ENCODE peak calls at places on chromosome 15, in four cellular contexts. V, A, D and J are unnamed samples. For H3K36me3 and H3K4me1, the result is how much of the 10 kb centered on the place peaks cover.

GRCh38 chr15:48486228-48486627 is 155.0 kb downstream of the DUT start:
- DNase-seq in V (no peak), D (no peak), A (no peak), J (no peak)

GRCh38 chr15:85329561-85330421 is 50.6 kb upstream of the AKAP13 start:
- DNase-seq in V (no peak), D (no peak), A (peak), J (no peak)

GRCh38 chr15:25246641-25247417 is 192.0 kb downstream of the UBE3A start:
- DNase-seq in D (no peak), A (no peak), V (no peak), J (no peak)

GRCh38 chr15:99504071-99504822 is 61.5 kb upstream of the MEF2A start:
- DNase-seq in D (no peak), V (no peak), A (peak), J (no peak)

GRCh38 chr15:56918907-56919707 is 663 bp downstream of the TCF12 start:
- DNase-seq in V (no peak), A (peak), D (peak), J (peak)

GRCh38 chr15:73681856-73682596 is 2.2 kb upstream of the CD276 start:
- DNase-seq in A (no peak), V (no peak), D (no peak), J (no peak)

GRCh38 chr15:40847225-40847961 is 3.5 kb downstream of the SPINT1 start:
- DNase-seq in D (no peak), V (no peak), A (peak), J (no peak)

GRCh38 chr15:65323071-65323511 is 18.6 kb downstream of the RNU5B-1 start:
- DNase-seq in V (no peak), A (no peak), D (no peak), J (no peak)

GRCh38 chr15:49620174-49620573 is 444 bp downstream of the FAM227B start:
- DNase-seq in D (no peak), V (no peak), A (peak), J (no peak)

GRCh38 chr15:91946914-91947313 is 93.4 kb downstream of the SLCO3A1 start:
- DNase-seq in D (no peak), V (no peak), A (no peak), J (no peak)

GRCh38 chr15:101314301-101314700 is 19.3 kb upstream of the SNRPA1 start:
- DNase-seq in D (no peak), A (no peak), V (no peak), J (no peak)

GRCh38 chr15:55703873-55704285 is 39.1 kb downstream of the PRTG start:
- DNase-seq in D (no peak), V (no peak), A (peak), J (peak)

GRCh38 chr15:86163771-86164170 is 84.1 kb downstream of the AGBL1 start:
- DNase-seq in D (no peak), A (no peak), V (no peak), J (no peak)

GRCh38 chr15:71659730-71660067 is 150.7 kb upstream of the NR2E3 start:
- DNase-seq in A (no peak), D (no peak), V (no peak), J (no peak)

GRCh38 chr15:23854535-23855252 is 167.6 kb upstream of the NDN start:
- DNase-seq in D (no peak), A (no peak), V (no peak), J (no peak)

GRCh38 chr15:76529911-76530310 is 193.3 kb downstream of the ISL2 start:
- DNase-seq in D (no peak), V (no peak), A (no peak), J (no peak)

GRCh38 chr15:25712961-25713355 is 150.2 kb downstream of the ATP10A start:
- DNase-seq in V (no peak), A (no peak), D (no peak), J (no peak)

GRCh38 chr15:67997996-67998395 is 56.1 kb upstream of the PIAS1 start:
- DNase-seq in V (no peak), D (no peak), A (no peak), J (no peak)

GRCh38 chr15:27679621-27680521 is 419.2 kb downstream of the OCA2 start:
- DNase-seq in D (no peak), V (no peak), A (no peak), J (no peak)

GRCh38 chr15:22980189-22981136 is at the start of gene CYFIP1:
- DNase-seq in A (no peak), D (peak), V (peak), J (no peak)

GRCh38 chr15:51601801-51602200 is 20.8 kb downstream of the DMXL2 start:
- DNase-seq in V (no peak), A (no peak), D (no peak), J (no peak)

GRCh38 chr15:34055868-34056595 is 17.0 kb upstream of the AVEN start:
- DNase-seq in A (no peak), D (no peak), V (no peak), J (no peak)

GRCh38 chr15:29220852-29221251 is 48.8 kb downstream of the NSMCE3 start:
- DNase-seq in D (no peak), V (no peak), A (no peak), J (no peak)

GRCh38 chr15:26102988-26103387 is 239.9 kb upstream of the ATP10A start:
- DNase-seq in V (no peak), A (no peak), D (no peak), J (no peak)

GRCh38 chr15:71323604-71324003 is 208.3 kb downstream of the THSD4 start:
- DNase-seq in A (no peak), D (no peak), V (no peak), J (no peak)

GRCh38 chr15:71547066-71547465 is 263.3 kb upstream of the NR2E3 start:
- DNase-seq in V (no peak), A (no peak), D (no peak), J (no peak)

GRCh38 chr15:63998489-63998888 is 47.8 kb downstream of the DAPK2 start:
- DNase-seq in D (no peak), A (no peak), V (no peak), J (no peak)

GRCh38 chr15:73630030-73630429 is 3.2 kb downstream of the NPTN start:
- DNase-seq in V (no peak), D (no peak), A (no peak), J (no peak)

GRCh38 chr15:69014454-69014853 is at the start of gene NOX5:
- DNase-seq in V (no peak), D (no peak), A (no peak), J (no peak)

GRCh38 chr15:59532770-59533379 is 78.7 kb upstream of the GCNT3 start:
- DNase-seq in A (peak), V (peak), D (no peak), J (peak)

GRCh38 chr15:25982736-25983135 is 119.6 kb upstream of the ATP10A start:
- DNase-seq in V (no peak), A (no peak), D (no peak), J (no peak)

GRCh38 chr15:96849501-96849900 is 519.0 kb downstream of the NR2F2 start:
- DNase-seq in D (no peak), V (no peak), A (no peak), J (no peak)

GRCh38 chr15:34365073-34365825 is 1.7 kb downstream of the LPCAT4 start:
- DNase-seq in D (peak), A (no peak), V (no peak), J (peak)

GRCh38 chr15:100601158-100601557 is 826 bp downstream of the LINS1 start:
- DNase-seq in D (peak), A (peak), V (no peak), J (peak)

GRCh38 chr15:25022233-25022632 is 67.4 kb downstream of the SNRPN start:
- DNase-seq in D (no peak), A (no peak), V (no peak), J (no peak)

GRCh38 chr15:74382004-74382816 is 14.8 kb upstream of the CYP11A1 start:
- DNase-seq in A (peak), D (peak), V (peak), J (peak)

GRCh38 chr15:77002954-77003912 is 8.3 kb downstream of the PSTPIP1 start:
- DNase-seq in A (peak), D (peak), V (no peak), J (peak)

GRCh38 chr15:49664706-49665105 is 43.9 kb downstream of the DTWD1 start:
- DNase-seq in D (no peak), A (no peak), V (no peak), J (no peak)

GRCh38 chr15:56869573-56869972 is 48.9 kb upstream of the TCF12 start:
- DNase-seq in A (peak), V (peak), D (no peak), J (peak)

GRCh38 chr15:70064441-70064840 is 33.3 kb downstream of the TLE3 start:
- DNase-seq in V (no peak), A (no peak), D (no peak), J (no peak)

GRCh38 chr15:70066422-70066821 is 31.3 kb downstream of the TLE3 start:
- DNase-seq in V (no peak), A (no peak), D (no peak), J (no peak)

GRCh38 chr15:70063992-70064379 is 33.7 kb downstream of the TLE3 start:
- DNase-seq in V (no peak), D (no peak), A (no peak), J (no peak)

GRCh38 chr15:70066004-70066403 is 31.7 kb downstream of the TLE3 start:
- DNase-seq in D (no peak), V (no peak), A (no peak), J (no peak)

DNA sequence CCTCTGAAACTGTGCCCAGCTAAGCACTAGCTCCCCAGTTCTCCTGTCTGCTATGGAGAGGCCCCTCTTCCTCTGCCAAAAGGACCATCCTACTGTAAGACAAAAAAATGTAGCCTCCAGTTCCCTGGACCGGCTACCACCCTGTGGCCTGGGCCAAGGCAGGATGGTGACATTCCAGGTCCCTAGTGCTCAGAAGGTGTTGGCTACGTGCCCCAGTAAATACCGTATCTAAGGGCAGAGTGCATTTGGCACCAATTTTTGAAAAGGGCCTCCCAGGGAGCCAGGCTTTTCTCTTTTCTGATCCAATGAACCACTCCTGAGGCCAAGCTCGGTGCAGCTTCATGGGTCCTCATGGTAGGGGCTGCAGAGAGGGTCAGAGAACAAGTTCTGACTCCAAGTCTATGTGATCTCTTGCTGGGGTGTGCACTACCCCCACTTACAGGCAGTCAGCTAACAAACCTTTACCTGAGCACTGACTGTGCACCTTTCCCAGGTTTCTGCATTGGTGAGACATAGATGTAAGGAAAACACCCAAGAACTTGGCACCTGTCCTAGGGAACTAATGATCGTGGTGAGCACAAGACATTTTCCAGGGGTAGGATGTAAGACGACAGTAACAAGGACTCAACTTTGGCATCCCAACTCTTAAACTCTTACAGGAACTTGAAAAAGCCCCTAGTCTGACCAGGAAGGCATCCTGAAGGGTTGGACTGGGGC is 32.6 kb downstream of the TLE3 start:
- DNase-seq in V (no peak), D (no peak), A (no peak), J (no peak)
- H3K36me3 ChIP-seq in V (under half), D (half or more), A (half or more), J (half or more)

GRCh38 chr15:31338879-31339557 is 12.4 kb downstream of the KLF13 start:
- DNase-seq in A (no peak), V (no peak), D (peak), J (no peak)

GRCh38 chr15:31340591-31340990 is 14.0 kb downstream of the KLF13 start:
- DNase-seq in D (no peak), V (no peak), A (no peak), J (no peak)

GRCh38 chr15:31340047-31340446 is 13.4 kb downstream of the KLF13 start:
- DNase-seq in V (no peak), D (no peak), A (no peak), J (no peak)

GRCh38 chr15:31338318-31338878 is 11.8 kb downstream of the KLF13 start:
- DNase-seq in V (no peak), A (peak), D (no peak), J (no peak)

GRCh38 chr15:31339558-31339895 is 12.9 kb downstream of the KLF13 start:
- DNase-seq in A (no peak), D (no peak), V (no peak), J (no peak)
- H3K4me1 ChIP-seq in A (half or more), D (half or more), V (under half), J (half or more)

GRCh38 chr15:89291934-89292438 is 42.6 kb downstream of the POLG start:
- DNase-seq in D (no peak), A (no peak), V (no peak), J (no peak)
- H3K36me3 ChIP-seq in D (under half), A (half or more), V (under half), J (under half)

GRCh38 chr15:37014566-37014965 is 85.8 kb downstream of the MEIS2 start:
- DNase-seq in D (no peak), A (no peak), V (no peak), J (no peak)
- H3K4me1 ChIP-seq in D (under half), A (under half), V (under half), J (under half)

GRCh38 chr15:39448409-39448808 is 132.5 kb upstream of the THBS1 start:
- DNase-seq in V (no peak), D (no peak), A (no peak), J (no peak)
- H3K36me3 ChIP-seq in V (under half), D (under half), A (under half), J (under half)

DNA sequence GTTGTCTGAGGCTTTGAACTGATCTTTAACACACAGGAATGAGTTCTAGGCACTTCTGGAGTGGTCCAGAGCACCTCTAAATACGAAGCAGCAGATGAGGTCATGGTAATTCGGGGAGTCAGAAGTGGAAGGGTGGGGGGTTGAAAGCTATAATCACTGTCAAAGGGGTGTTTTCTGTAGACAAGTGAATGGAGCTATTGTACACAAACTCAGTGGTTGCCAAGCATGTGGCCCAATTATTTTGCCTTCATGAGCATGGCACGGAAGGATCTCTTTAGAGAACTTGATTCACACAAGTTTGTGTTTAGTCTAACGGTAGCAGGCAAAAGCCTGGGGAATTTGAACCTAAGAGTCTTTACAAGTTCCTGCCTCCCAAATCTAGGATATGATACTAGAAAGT is 6.3 kb downstream of the FRMD5 start:
- DNase-seq in V (no peak), A (no peak), D (no peak), J (no peak)
- H3K4me1 ChIP-seq in V (half or more), A (under half), D (under half), J (under half)

GRCh38 chr15:78291052-78291451 is 8.4 kb downstream of the SKIC8 start:
- DNase-seq in D (no peak), V (no peak), A (no peak), J (no peak)
- H3K36me3 ChIP-seq in D (under half), V (under half), A (half or more), J (half or more)

GRCh38 chr15:58214941-58215340 is 76.8 kb downstream of the AQP9 start:
- DNase-seq in D (no peak), A (no peak), V (no peak), J (no peak)
- H3K4me1 ChIP-seq in D (under half), A (under half), V (under half), J (under half)

DNA sequence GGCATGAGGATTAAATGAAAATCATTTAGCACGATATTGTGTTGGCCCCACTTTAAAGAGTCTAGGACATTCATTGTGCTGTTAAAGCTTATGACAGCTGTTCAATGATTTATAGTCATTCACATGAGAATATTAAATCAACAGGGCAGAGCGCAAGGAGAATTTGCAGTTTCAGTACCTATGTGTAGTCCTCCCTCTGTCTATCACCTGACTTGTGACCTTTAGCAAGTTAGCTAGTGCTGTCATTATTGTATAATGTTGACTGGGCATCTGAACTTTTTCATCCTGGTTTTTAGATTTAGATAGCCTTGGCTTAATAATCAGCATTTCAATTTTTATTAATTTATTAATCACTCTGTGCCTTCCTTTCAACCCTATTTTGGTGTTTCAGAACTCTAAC is 46.6 kb downstream of the BLM start:
- DNase-seq in D (no peak), V (no peak), A (no peak), J (no peak)
- H3K36me3 ChIP-seq in D (under half), V (under half), A (half or more), J (under half)

GRCh38 chr15:41936649-41937567 is 35.4 kb downstream of the EHD4 start:
- DNase-seq in D (peak), V (no peak), A (no peak), J (peak)
- H3K4me1 ChIP-seq in D (half or more), V (half or more), A (under half), J (half or more)